ENCODE peak calls at places on chromosome 22, in five cellular contexts. U, Y, P, Z and T are unnamed samples.

GRCh38 chr22:20607157-20607907 is 99.9 kb downstream of the MED15 start:
- DNase-seq in U (no peak), Y (no peak), P (peak; percentile 19), Z (peak; percentile 55), T (no peak)

GRCh38 chr22:29206372-29207230 is 905 bp downstream of the EMID1 start:
- DNase-seq in U (no peak), Y (no peak), P (no peak), Z (peak; percentile 32), T (no peak)

GRCh38 chr22:20750461-20751184 is 23.3 kb upstream of the SERPIND1 start:
- DNase-seq in U (peak; percentile 47), Y (no peak), P (peak; percentile 55), Z (no peak), T (no peak)

GRCh38 chr22:11066458-11067285 is 4461.3 kb upstream of the OR11H1 start:
- DNase-seq in U (peak; percentile 48), Y (no peak), P (peak; percentile 34), Z (peak; percentile 29), T (peak; percentile 31)

GRCh38 chr22:39239561-39240423 is 5.0 kb downstream of the PDGFB start:
- DNase-seq in U (no peak), Y (no peak), P (no peak), Z (no peak), T (no peak)

GRCh38 chr22:37544955-37545702 is 15.2 kb upstream of the CDC42EP1 start:
- DNase-seq in U (peak; percentile 64), Y (peak; percentile 81), P (no peak), Z (peak; percentile 56), T (no peak)

GRCh38 chr22:37214431-37215025 is 2.3 kb upstream of the SSTR3 start:
- DNase-seq in U (no peak), Y (no peak), P (no peak), Z (no peak), T (no peak)

GRCh38 chr22:44050766-44051747 is 27.0 kb downstream of the PARVB start:
- DNase-seq in U (no peak), Y (no peak), P (no peak), Z (no peak), T (no peak)

GRCh38 chr22:21823740-21824438 is 43.6 kb downstream of the MAPK1 start:
- DNase-seq in U (no peak), Y (no peak), P (no peak), Z (no peak), T (peak; percentile 71)

GRCh38 chr22:38202437-38203089 is 769 bp downstream of the MAFF start:
- DNase-seq in U (no peak), Y (peak; percentile 50), P (no peak), Z (peak; percentile 76), T (peak; percentile 83)

GRCh38 chr22:46908641-46909107 is 146.2 kb downstream of the TBC1D22A start:
- DNase-seq in U (no peak), Y (no peak), P (no peak), Z (no peak), T (no peak)

GRCh38 chr22:46906326-46907045 is 144.0 kb downstream of the TBC1D22A start:
- DNase-seq in U (no peak), Y (no peak), P (no peak), Z (no peak), T (no peak)

GRCh38 chr22:46905834-46906233 is 143.4 kb downstream of the TBC1D22A start:
- DNase-seq in U (no peak), Y (no peak), P (no peak), Z (no peak), T (no peak)

GRCh38 chr22:46909237-46910030 is 147.0 kb downstream of the TBC1D22A start:
- DNase-seq in U (no peak), Y (no peak), P (no peak), Z (no peak), T (no peak)

DNA sequence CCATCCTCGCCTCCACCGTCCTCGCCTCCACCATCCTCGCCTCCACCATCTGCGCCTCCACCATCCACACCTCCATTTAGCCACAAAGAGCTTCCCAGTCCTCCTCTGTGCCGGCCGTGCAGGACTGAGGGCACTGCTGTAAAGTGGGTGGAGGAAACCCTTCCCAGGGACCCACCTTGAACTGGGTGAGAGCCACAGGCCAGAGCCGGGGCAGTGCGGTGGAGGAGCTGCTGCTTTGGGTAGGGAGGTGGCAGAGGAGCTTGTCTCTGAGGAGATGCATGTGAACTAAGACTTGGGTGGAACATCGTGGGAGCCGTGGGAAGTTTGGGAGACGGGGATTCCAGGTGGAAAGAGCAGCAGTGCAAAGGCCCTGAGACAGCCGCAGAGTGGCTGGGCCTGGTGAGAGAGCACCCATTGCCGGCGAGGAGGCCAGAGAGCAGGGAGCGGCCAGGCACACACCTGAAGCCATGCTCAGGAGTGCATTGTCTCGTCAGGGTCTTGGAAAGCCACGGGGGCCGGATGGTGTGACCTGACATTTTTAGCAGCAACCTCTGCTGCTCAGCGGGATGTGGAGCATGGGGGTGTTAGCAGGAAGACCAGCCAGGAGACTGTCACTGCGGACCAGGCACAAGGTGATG is 145.2 kb downstream of the TBC1D22A start:
- DNase-seq in U (no peak), Y (no peak), P (no peak), Z (no peak), T (no peak)
- TF ChIP-seq TAF1 in U (no peak), Y (no peak), P (no peak), Z (no peak), T (no peak)

DNA sequence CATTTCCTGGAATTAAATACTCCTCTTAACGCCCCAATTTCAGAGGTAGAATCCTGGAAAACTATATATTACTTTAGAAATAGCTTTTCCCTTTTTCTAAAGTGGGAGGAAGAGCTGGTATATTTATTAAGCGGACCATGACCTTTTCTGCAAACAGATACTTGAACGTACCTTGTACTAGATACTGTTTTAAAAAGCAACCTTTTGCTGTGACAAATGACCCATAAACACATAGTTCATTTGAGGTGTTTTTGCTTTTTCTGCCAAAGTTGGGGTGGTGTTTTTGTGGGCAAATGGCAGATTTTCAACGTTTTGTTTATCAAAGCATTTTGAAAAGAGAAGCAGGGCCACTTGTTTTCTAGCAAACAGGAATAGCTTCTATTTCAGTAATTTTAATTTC is 2.2 kb downstream of the FBXO7 start:
- DNase-seq in U (no peak), Y (no peak), P (no peak), Z (no peak), T (no peak)
- TF ChIP-seq TAF1 in U (no peak), Y (no peak), P (no peak), Z (no peak), T (no peak)

GRCh38 chr22:23064381-23065068 is 5.8 kb upstream of the GNAZ start:
- DNase-seq in U (no peak), Y (no peak), P (no peak), Z (peak; percentile 3), T (no peak)

GRCh38 chr22:23066200-23067022 is 3.9 kb upstream of the GNAZ start:
- DNase-seq in U (no peak), Y (no peak), P (peak; percentile 1), Z (no peak), T (no peak)

GRCh38 chr22:23063539-23064380 is 6.6 kb upstream of the GNAZ start:
- DNase-seq in U (no peak), Y (no peak), P (no peak), Z (peak; percentile 2), T (no peak)

GRCh38 chr22:23065495-23066122 is 4.7 kb upstream of the GNAZ start:
- DNase-seq in U (no peak), Y (no peak), P (no peak), Z (peak; percentile 10), T (peak; percentile 59)

GRCh38 chr22:23065069-23065451 is 5.3 kb upstream of the GNAZ start:
- DNase-seq in U (no peak), Y (no peak), P (no peak), Z (peak; percentile 3), T (no peak)
- TF ChIP-seq TAF1 in U (no peak), Y (no peak), P (no peak), Z (no peak), T (no peak)

GRCh38 chr22:30304495-30305244 is 15.4 kb upstream of the CASTOR1 start:
- DNase-seq in U (no peak), Y (no peak), P (no peak), Z (no peak), T (no peak)

GRCh38 chr22:30305906-30306628 is 16.8 kb upstream of the CASTOR1 start:
- DNase-seq in U (no peak), Y (no peak), P (no peak), Z (no peak), T (no peak)

GRCh38 chr22:30307026-30307574 is 17.8 kb upstream of the CASTOR1 start:
- DNase-seq in U (no peak), Y (no peak), P (no peak), Z (no peak), T (no peak)

GRCh38 chr22:30306629-30307016 is 17.3 kb upstream of the CASTOR1 start:
- DNase-seq in U (no peak), Y (no peak), P (no peak), Z (no peak), T (no peak)

GRCh38 chr22:30305519-30305905 is 16.2 kb upstream of the CASTOR1 start:
- DNase-seq in U (peak; percentile 60), Y (no peak), P (peak; percentile 59), Z (no peak), T (no peak)
- TF ChIP-seq TAF1 in U (no peak), Y (no peak), P (peak; percentile 46), Z (no peak), T (no peak)

GRCh38 chr22:46576556-46577351 is 39.3 kb upstream of the CELSR1 start:
- DNase-seq in U (peak; percentile 90), Y (no peak), P (peak; percentile 84), Z (peak; percentile 95), T (peak; percentile 88)
- TF ChIP-seq TAF1 in U (no peak), Y (no peak), P (no peak), Z (no peak), T (no peak)

GRCh38 chr22:50059185-50059880 is 1.2 kb upstream of the TTLL8 start:
- DNase-seq in U (no peak), Y (peak; percentile 24), P (no peak), Z (peak; percentile 86), T (peak; percentile 47)
- TF ChIP-seq TAF1 in U (no peak), Y (no peak), P (no peak), Z (no peak), T (no peak)

GRCh38 chr22:45743687-45744086 is 72.1 kb downstream of the ATXN10 start:
- DNase-seq in U (no peak), Y (peak; percentile 16), P (no peak), Z (no peak), T (no peak)

GRCh38 chr22:45744442-45744841 is 72.8 kb downstream of the ATXN10 start:
- DNase-seq in U (no peak), Y (no peak), P (no peak), Z (no peak), T (no peak)

GRCh38 chr22:45738206-45738605 is 66.6 kb downstream of the ATXN10 start:
- DNase-seq in U (no peak), Y (no peak), P (no peak), Z (no peak), T (no peak)

GRCh38 chr22:45742866-45743450 is 71.3 kb downstream of the ATXN10 start:
- DNase-seq in U (no peak), Y (peak; percentile 96), P (no peak), Z (no peak), T (no peak)

GRCh38 chr22:45740236-45740635 is 68.6 kb downstream of the ATXN10 start:
- DNase-seq in U (no peak), Y (no peak), P (no peak), Z (no peak), T (no peak)
- TF ChIP-seq TAF1 in U (no peak), Y (no peak), P (no peak), Z (no peak), T (no peak)